ENCODE peak calls at places on chromosomes 13 and 19, in eight cellular contexts. One of them, this sample, is unnamed.

GRCh38 chr19:3054265-3054971 is 7.9 kb downstream of the TLE5 start:
- DNase-seq in neural crest cell: no peak
- DNase-seq in fibroblast of mammary gland: no peak
- DNase-seq in psoas muscle: no peak
- DNase-seq in GM13977: no peak
- DNase-seq in choroid plexus epithelial cell: no peak
- DNase-seq in PC-3: no peak
- DNase-seq in body of pancreas: no peak
- DNase-seq in this sample: no peak

GRCh38 chr13:23567792-23568480 is 2.3 kb upstream of the TNFRSF19 start:
- DNase-seq in neural crest cell: peak; percentile 46
- DNase-seq in fibroblast of mammary gland: no peak
- DNase-seq in psoas muscle: no peak
- DNase-seq in GM13977: no peak
- DNase-seq in choroid plexus epithelial cell: peak; percentile 38
- DNase-seq in PC-3: peak; percentile 26
- DNase-seq in body of pancreas: no peak
- DNase-seq in this sample: peak; percentile 13

GRCh38 chr13:99370476-99371272 is 63.5 kb upstream of the GPR183 start:
- DNase-seq in neural crest cell: no peak
- DNase-seq in fibroblast of mammary gland: no peak
- DNase-seq in psoas muscle: no peak
- DNase-seq in GM13977: no peak
- DNase-seq in choroid plexus epithelial cell: no peak
- DNase-seq in PC-3: no peak
- DNase-seq in body of pancreas: no peak
- DNase-seq in this sample: no peak

GRCh38 chr13:73038064-73038463 is 20.7 kb upstream of the KLF5 start:
- DNase-seq in neural crest cell: no peak
- DNase-seq in fibroblast of mammary gland: no peak
- DNase-seq in psoas muscle: no peak
- DNase-seq in GM13977: no peak
- DNase-seq in choroid plexus epithelial cell: no peak
- DNase-seq in PC-3: no peak
- DNase-seq in body of pancreas: no peak
- DNase-seq in this sample: no peak

GRCh38 chr19:44308011-44308410 is 3.2 kb upstream of the ZNF235 start:
- DNase-seq in neural crest cell: no peak
- DNase-seq in fibroblast of mammary gland: peak; percentile 42
- DNase-seq in psoas muscle: no peak
- DNase-seq in GM13977: no peak
- DNase-seq in choroid plexus epithelial cell: peak; percentile 7
- DNase-seq in PC-3: peak; percentile 14
- DNase-seq in body of pancreas: no peak
- DNase-seq in this sample: peak; percentile 14

GRCh38 chr19:33463194-33463593 is 58.4 kb downstream of the PEPD start:
- DNase-seq in neural crest cell: no peak
- DNase-seq in fibroblast of mammary gland: no peak
- DNase-seq in psoas muscle: no peak
- DNase-seq in GM13977: no peak
- DNase-seq in choroid plexus epithelial cell: no peak
- DNase-seq in PC-3: no peak
- DNase-seq in body of pancreas: no peak
- DNase-seq in this sample: no peak

GRCh38 chr19:51131780-51132680 is 7.3 kb downstream of the SIGLEC9 start:
- DNase-seq in neural crest cell: no peak
- DNase-seq in fibroblast of mammary gland: peak; percentile 81
- DNase-seq in psoas muscle: no peak
- DNase-seq in GM13977: no peak
- DNase-seq in choroid plexus epithelial cell: peak; percentile 98
- DNase-seq in PC-3: no peak
- DNase-seq in body of pancreas: no peak
- DNase-seq in this sample: no peak

GRCh38 chr19:48896191-48896720 is 2.3 kb downstream of the TULP2 start:
- DNase-seq in neural crest cell: peak; percentile 30
- DNase-seq in fibroblast of mammary gland: peak; percentile 43
- DNase-seq in psoas muscle: peak; percentile 82
- DNase-seq in GM13977: peak; percentile 79
- DNase-seq in choroid plexus epithelial cell: peak; percentile 58
- DNase-seq in PC-3: no peak
- DNase-seq in body of pancreas: peak; percentile 69
- DNase-seq in this sample: no peak

GRCh38 chr19:3931041-3931440 is 1.8 kb upstream of the NMRK2 start:
- DNase-seq in neural crest cell: no peak
- DNase-seq in fibroblast of mammary gland: no peak
- DNase-seq in psoas muscle: peak; percentile 69
- DNase-seq in GM13977: no peak
- DNase-seq in choroid plexus epithelial cell: no peak
- DNase-seq in PC-3: no peak
- DNase-seq in body of pancreas: peak; percentile 48
- DNase-seq in this sample: no peak

GRCh38 chr13:32587774-32588165 is 1.5 kb downstream of the PDS5B start:
- DNase-seq in neural crest cell: no peak
- DNase-seq in fibroblast of mammary gland: peak; percentile 42
- DNase-seq in psoas muscle: no peak
- DNase-seq in GM13977: no peak
- DNase-seq in choroid plexus epithelial cell: no peak
- DNase-seq in PC-3: peak; percentile 21
- DNase-seq in body of pancreas: no peak
- DNase-seq in this sample: peak; percentile 42

GRCh38 chr19:37778613-37779138 is 710 bp downstream of the ZNF573 start:
- DNase-seq in neural crest cell: no peak
- DNase-seq in fibroblast of mammary gland: peak; percentile 17
- DNase-seq in psoas muscle: no peak
- DNase-seq in GM13977: no peak
- DNase-seq in choroid plexus epithelial cell: peak; percentile 28
- DNase-seq in PC-3: no peak
- DNase-seq in body of pancreas: no peak
- DNase-seq in this sample: peak; percentile 36

GRCh38 chr13:29849731-29850212 is 645 bp downstream of the UBL3 start:
- DNase-seq in neural crest cell: peak; percentile 20
- DNase-seq in fibroblast of mammary gland: peak; percentile 73
- DNase-seq in psoas muscle: peak; percentile 85
- DNase-seq in GM13977: peak; percentile 41
- DNase-seq in choroid plexus epithelial cell: peak; percentile 41
- DNase-seq in PC-3: peak; percentile 55
- DNase-seq in body of pancreas: peak; percentile 74
- DNase-seq in this sample: peak; percentile 64

GRCh38 chr13:23202383-23202782 is 21.6 kb downstream of the SGCG start:
- DNase-seq in neural crest cell: no peak
- DNase-seq in fibroblast of mammary gland: no peak
- DNase-seq in psoas muscle: no peak
- DNase-seq in GM13977: no peak
- DNase-seq in choroid plexus epithelial cell: peak; percentile 1
- DNase-seq in PC-3: no peak
- DNase-seq in body of pancreas: no peak
- DNase-seq in this sample: no peak

GRCh38 chr13:97852181-97852874 is 101.1 kb upstream of the IPO5 start:
- DNase-seq in neural crest cell: no peak
- DNase-seq in fibroblast of mammary gland: no peak
- DNase-seq in psoas muscle: no peak
- DNase-seq in GM13977: no peak
- DNase-seq in choroid plexus epithelial cell: no peak
- DNase-seq in PC-3: no peak
- DNase-seq in body of pancreas: no peak
- DNase-seq in this sample: no peak

GRCh38 chr19:48569814-48570213 is 17.8 kb downstream of the SULT2B1 start:
- DNase-seq in neural crest cell: no peak
- DNase-seq in fibroblast of mammary gland: peak; percentile 65
- DNase-seq in psoas muscle: no peak
- DNase-seq in GM13977: no peak
- DNase-seq in choroid plexus epithelial cell: no peak
- DNase-seq in PC-3: no peak
- DNase-seq in body of pancreas: no peak
- DNase-seq in this sample: no peak

GRCh38 chr19:6825076-6825774 is 52.7 kb downstream of the VAV1 start:
- DNase-seq in neural crest cell: no peak
- DNase-seq in fibroblast of mammary gland: no peak
- DNase-seq in psoas muscle: no peak
- DNase-seq in GM13977: no peak
- DNase-seq in choroid plexus epithelial cell: no peak
- DNase-seq in PC-3: no peak
- DNase-seq in body of pancreas: no peak
- DNase-seq in this sample: no peak

GRCh38 chr19:33111587-33111986 is 20.3 kb upstream of the WDR88 start:
- DNase-seq in neural crest cell: no peak
- DNase-seq in fibroblast of mammary gland: no peak
- DNase-seq in psoas muscle: no peak
- DNase-seq in GM13977: no peak
- DNase-seq in choroid plexus epithelial cell: no peak
- DNase-seq in PC-3: no peak
- DNase-seq in body of pancreas: no peak
- DNase-seq in this sample: no peak

GRCh38 chr13:112619730-112620639 is 32.0 kb upstream of the TUBGCP3 start:
- DNase-seq in neural crest cell: peak; percentile 49
- DNase-seq in fibroblast of mammary gland: peak; percentile 2
- DNase-seq in psoas muscle: no peak
- DNase-seq in GM13977: no peak
- DNase-seq in choroid plexus epithelial cell: peak; percentile 22
- DNase-seq in PC-3: no peak
- DNase-seq in body of pancreas: no peak
- DNase-seq in this sample: no peak

GRCh38 chr13:82947121-82948077 is 934.9 kb downstream of the SLITRK1 start:
- DNase-seq in neural crest cell: no peak
- DNase-seq in fibroblast of mammary gland: peak; percentile 2
- DNase-seq in psoas muscle: no peak
- DNase-seq in GM13977: no peak
- DNase-seq in choroid plexus epithelial cell: peak; percentile 40
- DNase-seq in PC-3: peak; percentile 70
- DNase-seq in body of pancreas: no peak
- DNase-seq in this sample: no peak

GRCh38 chr19:33047422-33047821 is 17.3 kb downstream of the RHPN2 start:
- DNase-seq in neural crest cell: no peak
- DNase-seq in fibroblast of mammary gland: no peak
- DNase-seq in psoas muscle: no peak
- DNase-seq in GM13977: no peak
- DNase-seq in choroid plexus epithelial cell: no peak
- DNase-seq in PC-3: peak; percentile 95
- DNase-seq in body of pancreas: peak; percentile 61
- DNase-seq in this sample: peak; percentile 80

GRCh38 chr19:46616631-46617322 is 8.1 kb downstream of the PTGIR start:
- DNase-seq in neural crest cell: peak; percentile 45
- DNase-seq in fibroblast of mammary gland: peak; percentile 74
- DNase-seq in psoas muscle: peak; percentile 45
- DNase-seq in GM13977: peak; percentile 63
- DNase-seq in choroid plexus epithelial cell: peak; percentile 80
- DNase-seq in PC-3: peak; percentile 65
- DNase-seq in body of pancreas: peak; percentile 90
- DNase-seq in this sample: peak; percentile 72
- TF ChIP-seq CTCF in neural crest cell: peak; percentile 57
- TF ChIP-seq CTCF in fibroblast of mammary gland: peak; percentile 22
- TF ChIP-seq CTCF in psoas muscle: peak; percentile 13
- TF ChIP-seq CTCF in GM13977: peak; percentile 61
- TF ChIP-seq CTCF in choroid plexus epithelial cell: peak; percentile 52
- TF ChIP-seq CTCF in PC-3: peak; percentile 69
- TF ChIP-seq CTCF in body of pancreas: peak; percentile 69
- TF ChIP-seq CTCF in this sample: peak; percentile 52

DNA sequence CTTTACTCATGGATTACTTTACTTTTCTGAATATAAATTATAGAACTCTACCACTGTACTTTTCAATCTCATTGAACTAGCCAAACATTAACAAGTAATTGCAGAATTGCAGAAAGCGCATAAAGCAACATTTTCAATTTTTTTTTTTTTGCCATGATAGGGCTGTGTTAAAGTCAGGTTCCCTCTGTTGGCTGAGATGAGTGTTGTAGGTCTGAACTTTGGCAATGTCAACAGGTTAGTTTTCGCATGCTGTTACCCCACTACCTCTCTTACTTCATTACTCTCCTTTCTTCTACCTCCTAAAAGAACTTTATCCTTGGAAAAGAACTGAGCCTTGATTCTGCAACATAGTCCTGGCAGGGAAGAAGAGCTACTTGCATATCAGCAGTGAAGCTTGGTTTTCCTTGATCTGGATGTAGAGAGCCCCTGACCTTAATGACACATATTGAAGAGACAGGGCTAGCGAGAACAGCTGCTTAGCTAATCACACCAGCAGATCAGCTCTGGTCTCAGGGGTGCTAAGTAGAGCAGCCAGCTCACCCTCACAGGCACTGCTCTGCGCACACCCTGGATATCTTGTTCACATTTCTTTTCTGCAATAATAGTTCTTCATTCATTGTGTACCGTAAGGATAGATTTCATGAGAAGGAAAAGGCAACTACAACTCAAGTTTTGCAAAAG is 119.5 kb downstream of the FLT1 start:
- DNase-seq in neural crest cell: no peak
- DNase-seq in fibroblast of mammary gland: no peak
- DNase-seq in psoas muscle: no peak
- DNase-seq in GM13977: no peak
- DNase-seq in choroid plexus epithelial cell: no peak
- DNase-seq in PC-3: no peak
- DNase-seq in body of pancreas: no peak
- DNase-seq in this sample: no peak
- TF ChIP-seq CTCF in neural crest cell: no peak
- TF ChIP-seq CTCF in fibroblast of mammary gland: no peak
- TF ChIP-seq CTCF in psoas muscle: no peak
- TF ChIP-seq CTCF in GM13977: no peak
- TF ChIP-seq CTCF in choroid plexus epithelial cell: no peak
- TF ChIP-seq CTCF in PC-3: no peak
- TF ChIP-seq CTCF in body of pancreas: no peak
- TF ChIP-seq CTCF in this sample: no peak

DNA sequence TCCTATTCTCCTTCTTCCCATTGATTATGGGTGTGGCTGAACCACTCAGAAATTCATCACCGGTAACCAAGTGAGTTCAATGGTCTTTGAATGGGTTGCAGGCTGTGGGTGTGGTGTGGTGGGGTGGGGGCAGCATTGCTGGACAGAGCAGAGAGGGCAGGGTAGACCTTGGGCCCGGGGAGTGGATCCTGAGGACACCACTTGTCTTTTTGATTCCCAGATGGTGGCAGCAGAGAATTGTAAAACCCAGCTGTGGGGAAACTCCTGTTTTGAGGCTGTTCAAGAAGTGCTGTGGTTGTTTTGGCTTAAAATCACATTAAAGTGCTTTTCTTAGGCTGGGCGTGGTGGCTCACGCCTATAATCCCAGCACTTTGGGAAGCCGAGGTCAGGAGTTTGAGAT is 45.8 kb upstream of the RGCC start:
- DNase-seq in neural crest cell: no peak
- DNase-seq in fibroblast of mammary gland: peak; percentile 68
- DNase-seq in psoas muscle: no peak
- DNase-seq in GM13977: no peak
- DNase-seq in choroid plexus epithelial cell: peak; percentile 83
- DNase-seq in PC-3: peak; percentile 58
- DNase-seq in body of pancreas: no peak
- DNase-seq in this sample: peak; percentile 59
- TF ChIP-seq CTCF in neural crest cell: peak; percentile 45
- TF ChIP-seq CTCF in fibroblast of mammary gland: peak; percentile 43
- TF ChIP-seq CTCF in psoas muscle: peak; percentile 9
- TF ChIP-seq CTCF in GM13977: peak; percentile 25
- TF ChIP-seq CTCF in choroid plexus epithelial cell: peak; percentile 64
- TF ChIP-seq CTCF in PC-3: peak; percentile 60
- TF ChIP-seq CTCF in body of pancreas: no peak
- TF ChIP-seq CTCF in this sample: peak; percentile 54

DNA sequence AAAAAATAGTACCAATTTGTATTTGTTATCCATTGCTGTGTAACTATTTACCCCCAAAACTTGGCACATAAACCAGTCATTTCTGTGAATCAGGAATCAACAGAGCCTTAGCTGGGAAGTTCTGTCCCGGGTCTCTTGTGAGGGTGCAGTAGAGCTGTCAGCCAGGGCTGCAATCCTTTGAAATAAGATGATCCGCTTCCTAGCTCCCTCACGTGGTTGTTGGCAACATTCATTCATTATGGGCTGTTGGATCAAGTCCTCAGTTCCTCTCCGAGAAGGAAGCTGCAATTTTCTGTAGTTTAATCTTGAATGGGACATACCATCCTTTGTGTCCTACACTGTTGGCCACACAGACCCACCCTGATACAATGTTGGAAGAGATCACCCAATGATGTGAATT is 277.2 kb downstream of the SUCLA2 start:
- DNase-seq in neural crest cell: no peak
- DNase-seq in fibroblast of mammary gland: no peak
- DNase-seq in psoas muscle: no peak
- DNase-seq in GM13977: no peak
- DNase-seq in choroid plexus epithelial cell: no peak
- DNase-seq in PC-3: no peak
- DNase-seq in body of pancreas: no peak
- DNase-seq in this sample: no peak
- TF ChIP-seq CTCF in neural crest cell: no peak
- TF ChIP-seq CTCF in fibroblast of mammary gland: no peak
- TF ChIP-seq CTCF in psoas muscle: no peak
- TF ChIP-seq CTCF in GM13977: no peak
- TF ChIP-seq CTCF in choroid plexus epithelial cell: no peak
- TF ChIP-seq CTCF in PC-3: no peak
- TF ChIP-seq CTCF in body of pancreas: no peak
- TF ChIP-seq CTCF in this sample: no peak

This sample was measured in MCF 10A.